ENCODE peak calls at places on chromosomes 7 and 10, in five cellular contexts. One of them, this sample, is unnamed.

GRCh38 chr7:121440857-121441503 is 44.9 kb upstream of the FAM3C start:
- DNase-seq in left lung: peak
- DNase-seq in cardiac muscle cell: no peak
- DNase-seq in COR-L47: no peak
- DNase-seq in fibroblast of the conjunctiva: no peak
- DNase-seq in this sample: no peak

GRCh38 chr7:16791895-16792294 is 12.9 kb downstream of the AGR2 start:
- DNase-seq in COR-L47: no peak
- DNase-seq in fibroblast of the conjunctiva: no peak
- DNase-seq in left lung: no peak
- DNase-seq in cardiac muscle cell: no peak
- DNase-seq in this sample: no peak

GRCh38 chr10:4656576-4657194 is 169.3 kb upstream of the AKR1E2 start:
- DNase-seq in COR-L47: peak
- DNase-seq in left lung: no peak
- DNase-seq in cardiac muscle cell: peak
- DNase-seq in fibroblast of the conjunctiva: peak
- DNase-seq in this sample: peak

GRCh38 chr7:71459137-71459536 is 327.2 kb downstream of the GALNT17 start:
- DNase-seq in left lung: no peak
- DNase-seq in COR-L47: no peak
- DNase-seq in fibroblast of the conjunctiva: no peak
- DNase-seq in cardiac muscle cell: no peak
- DNase-seq in this sample: no peak

GRCh38 chr10:102509387-102509786 is 5.6 kb downstream of the SUFU start:
- DNase-seq in left lung: no peak
- DNase-seq in fibroblast of the conjunctiva: no peak
- DNase-seq in COR-L47: no peak
- DNase-seq in cardiac muscle cell: no peak
- DNase-seq in this sample: no peak

GRCh38 chr7:27110163-27110976 is 7.9 kb upstream of the HOXA2 start:
- DNase-seq in COR-L47: no peak
- DNase-seq in cardiac muscle cell: no peak
- DNase-seq in left lung: no peak
- DNase-seq in fibroblast of the conjunctiva: no peak
- DNase-seq in this sample: peak

GRCh38 chr7:100122568-100122967 is 3.1 kb downstream of the CNPY4 start:
- DNase-seq in COR-L47: no peak
- DNase-seq in fibroblast of the conjunctiva: no peak
- DNase-seq in cardiac muscle cell: no peak
- DNase-seq in left lung: no peak
- DNase-seq in this sample: no peak

GRCh38 chr10:77383861-77384553 is 253.6 kb downstream of the KCNMA1 start:
- DNase-seq in cardiac muscle cell: no peak
- DNase-seq in fibroblast of the conjunctiva: no peak
- DNase-seq in COR-L47: peak
- DNase-seq in left lung: no peak
- DNase-seq in this sample: no peak

GRCh38 chr7:94301024-94301588 is 93.6 kb upstream of the COL1A2 start:
- DNase-seq in cardiac muscle cell: peak
- DNase-seq in left lung: peak
- DNase-seq in fibroblast of the conjunctiva: peak
- DNase-seq in COR-L47: no peak
- DNase-seq in this sample: peak

GRCh38 chr7:148142660-148143248 is 447.8 kb upstream of the C7orf33 start:
- DNase-seq in left lung: no peak
- DNase-seq in fibroblast of the conjunctiva: peak
- DNase-seq in COR-L47: peak
- DNase-seq in cardiac muscle cell: peak
- DNase-seq in this sample: peak

GRCh38 chr10:48478980-48479811 is 125.7 kb downstream of the ARHGAP22 start:
- DNase-seq in fibroblast of the conjunctiva: no peak
- DNase-seq in left lung: no peak
- DNase-seq in COR-L47: no peak
- DNase-seq in cardiac muscle cell: no peak
- DNase-seq in this sample: no peak

GRCh38 chr10:35739998-35740397 is 97.9 kb upstream of the FZD8 start:
- DNase-seq in fibroblast of the conjunctiva: no peak
- DNase-seq in cardiac muscle cell: no peak
- DNase-seq in left lung: no peak
- DNase-seq in COR-L47: no peak
- DNase-seq in this sample: no peak

GRCh38 chr7:815284-816216 is 16.7 kb upstream of the SUN1 start:
- DNase-seq in fibroblast of the conjunctiva: no peak
- DNase-seq in cardiac muscle cell: peak
- DNase-seq in left lung: no peak
- DNase-seq in COR-L47: peak
- DNase-seq in this sample: peak

GRCh38 chr7:91285966-91286365 is 21.7 kb downstream of the FZD1 start:
- DNase-seq in left lung: no peak
- DNase-seq in COR-L47: no peak
- DNase-seq in cardiac muscle cell: no peak
- DNase-seq in fibroblast of the conjunctiva: no peak
- DNase-seq in this sample: no peak

GRCh38 chr10:11539191-11539868 is 72.1 kb downstream of the USP6NL start:
- DNase-seq in cardiac muscle cell: no peak
- DNase-seq in fibroblast of the conjunctiva: peak
- DNase-seq in COR-L47: no peak
- DNase-seq in left lung: no peak
- DNase-seq in this sample: no peak

GRCh38 chr7:414681-415560 is 104.7 kb downstream of the PDGFA start:
- DNase-seq in cardiac muscle cell: no peak
- DNase-seq in fibroblast of the conjunctiva: no peak
- DNase-seq in left lung: peak
- DNase-seq in COR-L47: no peak
- DNase-seq in this sample: no peak

GRCh38 chr7:134890246-134891240 is 95.8 kb upstream of the AGBL3 start:
- DNase-seq in cardiac muscle cell: no peak
- DNase-seq in left lung: no peak
- DNase-seq in COR-L47: peak
- DNase-seq in fibroblast of the conjunctiva: peak
- DNase-seq in this sample: no peak

GRCh38 chr7:14340415-14341079 is 351.1 kb upstream of the ETV1 start:
- DNase-seq in COR-L47: peak
- DNase-seq in fibroblast of the conjunctiva: no peak
- DNase-seq in cardiac muscle cell: no peak
- DNase-seq in left lung: no peak
- DNase-seq in this sample: no peak

GRCh38 chr10:49783645-49784044 is 21.5 kb upstream of the OGDHL start:
- DNase-seq in COR-L47: no peak
- DNase-seq in fibroblast of the conjunctiva: no peak
- DNase-seq in left lung: no peak
- DNase-seq in cardiac muscle cell: peak
- DNase-seq in this sample: no peak

GRCh38 chr7:23713285-23714235 is 3.5 kb downstream of the STK31 start:
- DNase-seq in left lung: no peak
- DNase-seq in fibroblast of the conjunctiva: no peak
- DNase-seq in cardiac muscle cell: no peak
- DNase-seq in COR-L47: no peak
- DNase-seq in this sample: no peak

GRCh38 chr10:114402871-114403544 is 1.3 kb downstream of the AFAP1L2 start:
- DNase-seq in COR-L47: no peak
- DNase-seq in left lung: no peak
- DNase-seq in cardiac muscle cell: no peak
- DNase-seq in fibroblast of the conjunctiva: no peak
- DNase-seq in this sample: no peak

GRCh38 chr7:130195396-130195795 is 9.8 kb downstream of the TMEM209 start:
- DNase-seq in COR-L47: no peak
- DNase-seq in left lung: no peak
- DNase-seq in cardiac muscle cell: no peak
- DNase-seq in fibroblast of the conjunctiva: no peak
- DNase-seq in this sample: no peak

GRCh38 chr10:102646610-102647432 is 2.5 kb downstream of the TRIM8 start:
- DNase-seq in left lung: peak
- DNase-seq in cardiac muscle cell: peak
- DNase-seq in fibroblast of the conjunctiva: peak
- DNase-seq in COR-L47: no peak
- DNase-seq in this sample: peak

GRCh38 chr7:159147687-159148086 is 3.0 kb upstream of the VIPR2 start:
- DNase-seq in fibroblast of the conjunctiva: no peak
- DNase-seq in left lung: no peak
- DNase-seq in COR-L47: no peak
- DNase-seq in cardiac muscle cell: no peak
- DNase-seq in this sample: peak

GRCh38 chr7:157004050-157004838 is 6.2 kb downstream of the MNX1 start:
- DNase-seq in fibroblast of the conjunctiva: no peak
- DNase-seq in COR-L47: no peak
- DNase-seq in cardiac muscle cell: peak
- DNase-seq in left lung: peak
- DNase-seq in this sample: no peak